ENCODE peak calls at places on chromosomes 3 and 15, in nine cellular contexts. One of them, this sample, is unnamed.

GRCh38 chr3:184040010-184040409 is 8.5 kb downstream of the HTR3D start:
- DNase-seq in hepatocyte: peak; percentile 25
- DNase-seq in nephron progenitor cell: no peak
- DNase-seq in GM10248: no peak
- DNase-seq in AG09319: no peak
- DNase-seq in GM13976: no peak
- DNase-seq in HFFc6: peak; percentile 72
- DNase-seq in neural progenitor cell: peak; percentile 39
- DNase-seq in MM.1S: no peak
- DNase-seq in this sample: no peak

GRCh38 chr3:162770556-162770955 is 1273.9 kb downstream of the OTOL1 start:
- DNase-seq in MM.1S: no peak
- DNase-seq in GM10248: no peak
- DNase-seq in neural progenitor cell: no peak
- DNase-seq in AG09319: no peak
- DNase-seq in nephron progenitor cell: no peak
- DNase-seq in HFFc6: no peak
- DNase-seq in hepatocyte: no peak
- DNase-seq in GM13976: no peak
- DNase-seq in this sample: no peak

GRCh38 chr15:33985287-33985686 is 17.0 kb downstream of the CHRM5 start:
- DNase-seq in AG09319: peak; percentile 19
- DNase-seq in MM.1S: no peak
- DNase-seq in GM10248: no peak
- DNase-seq in hepatocyte: peak; percentile 22
- DNase-seq in neural progenitor cell: peak; percentile 47
- DNase-seq in nephron progenitor cell: no peak
- DNase-seq in GM13976: no peak
- DNase-seq in HFFc6: peak; percentile 67
- DNase-seq in this sample: no peak

GRCh38 chr3:13491206-13491974 is 11.3 kb downstream of the HDAC11 start:
- DNase-seq in GM10248: no peak
- DNase-seq in AG09319: no peak
- DNase-seq in hepatocyte: no peak
- DNase-seq in HFFc6: no peak
- DNase-seq in neural progenitor cell: no peak
- DNase-seq in GM13976: no peak
- DNase-seq in nephron progenitor cell: no peak
- DNase-seq in MM.1S: no peak
- DNase-seq in this sample: no peak

GRCh38 chr3:100776097-100776729 is 66.9 kb downstream of the TFG start:
- DNase-seq in HFFc6: no peak
- DNase-seq in neural progenitor cell: no peak
- DNase-seq in AG09319: no peak
- DNase-seq in GM10248: no peak
- DNase-seq in hepatocyte: no peak
- DNase-seq in GM13976: no peak
- DNase-seq in nephron progenitor cell: no peak
- DNase-seq in MM.1S: no peak
- DNase-seq in this sample: no peak

GRCh38 chr3:39388741-39389248 is 5.6 kb downstream of the SLC25A38 start:
- DNase-seq in GM13976: peak; percentile 74
- DNase-seq in hepatocyte: no peak
- DNase-seq in nephron progenitor cell: no peak
- DNase-seq in GM10248: peak; percentile 73
- DNase-seq in neural progenitor cell: no peak
- DNase-seq in AG09319: no peak
- DNase-seq in HFFc6: no peak
- DNase-seq in MM.1S: peak; percentile 88
- DNase-seq in this sample: no peak

GRCh38 chr3:169430687-169431404 is 232.7 kb downstream of the MECOM start:
- DNase-seq in AG09319: no peak
- DNase-seq in hepatocyte: peak; percentile 11
- DNase-seq in GM13976: no peak
- DNase-seq in GM10248: no peak
- DNase-seq in MM.1S: peak; percentile 72
- DNase-seq in nephron progenitor cell: peak; percentile 4
- DNase-seq in neural progenitor cell: no peak
- DNase-seq in HFFc6: no peak
- DNase-seq in this sample: no peak

GRCh38 chr15:47466357-47466756 is 250.9 kb upstream of the SEMA6D start:
- DNase-seq in neural progenitor cell: no peak
- DNase-seq in hepatocyte: no peak
- DNase-seq in nephron progenitor cell: no peak
- DNase-seq in HFFc6: peak; percentile 72
- DNase-seq in GM10248: no peak
- DNase-seq in GM13976: no peak
- DNase-seq in MM.1S: no peak
- DNase-seq in AG09319: no peak
- DNase-seq in this sample: no peak

GRCh38 chr3:168002786-168003368 is 92.8 kb downstream of the GOLIM4 start:
- DNase-seq in MM.1S: no peak
- DNase-seq in neural progenitor cell: no peak
- DNase-seq in hepatocyte: peak; percentile 37
- DNase-seq in AG09319: no peak
- DNase-seq in nephron progenitor cell: no peak
- DNase-seq in HFFc6: peak; percentile 76
- DNase-seq in GM10248: no peak
- DNase-seq in GM13976: no peak
- DNase-seq in this sample: no peak

GRCh38 chr3:39088889-39089288 is 18.5 kb downstream of the GORASP1 start:
- DNase-seq in hepatocyte: no peak
- DNase-seq in GM13976: no peak
- DNase-seq in GM10248: no peak
- DNase-seq in MM.1S: no peak
- DNase-seq in AG09319: no peak
- DNase-seq in neural progenitor cell: no peak
- DNase-seq in nephron progenitor cell: no peak
- DNase-seq in HFFc6: no peak
- DNase-seq in this sample: no peak

GRCh38 chr15:77030042-77030927 is 35.4 kb downstream of the PSTPIP1 start:
- DNase-seq in AG09319: no peak
- DNase-seq in hepatocyte: no peak
- DNase-seq in GM10248: no peak
- DNase-seq in MM.1S: no peak
- DNase-seq in HFFc6: no peak
- DNase-seq in nephron progenitor cell: peak; percentile 59
- DNase-seq in GM13976: peak; percentile 33
- DNase-seq in neural progenitor cell: peak; percentile 65
- DNase-seq in this sample: no peak

GRCh38 chr3:9678493-9678892 is 25.1 kb upstream of the CPNE9 start:
- DNase-seq in neural progenitor cell: no peak
- DNase-seq in GM10248: no peak
- DNase-seq in HFFc6: no peak
- DNase-seq in nephron progenitor cell: no peak
- DNase-seq in GM13976: no peak
- DNase-seq in hepatocyte: no peak
- DNase-seq in AG09319: no peak
- DNase-seq in MM.1S: no peak
- DNase-seq in this sample: no peak

GRCh38 chr15:36912311-36912712 is 188.0 kb downstream of the MEIS2 start:
- DNase-seq in GM13976: no peak
- DNase-seq in HFFc6: no peak
- DNase-seq in hepatocyte: no peak
- DNase-seq in AG09319: no peak
- DNase-seq in neural progenitor cell: no peak
- DNase-seq in nephron progenitor cell: no peak
- DNase-seq in MM.1S: no peak
- DNase-seq in GM10248: no peak
- DNase-seq in this sample: no peak

GRCh38 chr15:41504751-41505492 is 8.7 kb downstream of the LTK start:
- DNase-seq in AG09319: no peak
- DNase-seq in neural progenitor cell: no peak
- DNase-seq in GM13976: no peak
- DNase-seq in HFFc6: no peak
- DNase-seq in MM.1S: no peak
- DNase-seq in hepatocyte: no peak
- DNase-seq in nephron progenitor cell: no peak
- DNase-seq in GM10248: no peak
- DNase-seq in this sample: no peak

GRCh38 chr15:79212589-79213139 is 69.9 kb upstream of the ANKRD34C start:
- DNase-seq in GM13976: no peak
- DNase-seq in MM.1S: no peak
- DNase-seq in nephron progenitor cell: no peak
- DNase-seq in hepatocyte: no peak
- DNase-seq in neural progenitor cell: peak; percentile 83
- DNase-seq in HFFc6: no peak
- DNase-seq in GM10248: no peak
- DNase-seq in AG09319: no peak
- DNase-seq in this sample: no peak

GRCh38 chr15:29821416-29822099 is 710 bp downstream of the TJP1 start:
- DNase-seq in AG09319: peak; percentile 44
- DNase-seq in MM.1S: peak; percentile 84
- DNase-seq in GM13976: peak; percentile 45
- DNase-seq in HFFc6: peak; percentile 81
- DNase-seq in neural progenitor cell: peak; percentile 87
- DNase-seq in hepatocyte: peak; percentile 92
- DNase-seq in nephron progenitor cell: peak; percentile 75
- DNase-seq in GM10248: peak; percentile 34
- DNase-seq in this sample: peak; percentile 70
- TF ChIP-seq CTCF in AG09319: peak; percentile 33
- TF ChIP-seq CTCF in MM.1S: peak; percentile 22
- TF ChIP-seq CTCF in GM13976: no peak
- TF ChIP-seq CTCF in HFFc6: peak; percentile 57
- TF ChIP-seq CTCF in neural progenitor cell: no peak
- TF ChIP-seq CTCF in hepatocyte: peak; percentile 28
- TF ChIP-seq CTCF in nephron progenitor cell: no peak
- TF ChIP-seq CTCF in GM10248: no peak
- TF ChIP-seq CTCF in this sample: no peak

GRCh38 chr3:119388577-119388976 is 74.8 kb downstream of the TMEM39A start:
- DNase-seq in AG09319: no peak
- DNase-seq in nephron progenitor cell: no peak
- DNase-seq in GM10248: no peak
- DNase-seq in neural progenitor cell: no peak
- DNase-seq in GM13976: no peak
- DNase-seq in HFFc6: no peak
- DNase-seq in MM.1S: no peak
- DNase-seq in hepatocyte: no peak
- DNase-seq in this sample: no peak
- TF ChIP-seq CTCF in AG09319: peak; percentile 18
- TF ChIP-seq CTCF in nephron progenitor cell: no peak
- TF ChIP-seq CTCF in GM10248: no peak
- TF ChIP-seq CTCF in neural progenitor cell: peak; percentile 9
- TF ChIP-seq CTCF in GM13976: no peak
- TF ChIP-seq CTCF in HFFc6: peak; percentile 26
- TF ChIP-seq CTCF in MM.1S: no peak
- TF ChIP-seq CTCF in hepatocyte: peak; percentile 27
- TF ChIP-seq CTCF in this sample: no peak

GRCh38 chr3:30768703-30769550 is 125.5 kb downstream of the GADL1 start:
- DNase-seq in MM.1S: peak; percentile 56
- DNase-seq in hepatocyte: peak; percentile 84
- DNase-seq in AG09319: peak; percentile 8
- DNase-seq in neural progenitor cell: peak; percentile 81
- DNase-seq in nephron progenitor cell: peak; percentile 83
- DNase-seq in GM13976: peak; percentile 37
- DNase-seq in GM10248: peak; percentile 35
- DNase-seq in HFFc6: peak; percentile 44
- DNase-seq in this sample: peak; percentile 49
- TF ChIP-seq CTCF in MM.1S: peak; percentile 83
- TF ChIP-seq CTCF in hepatocyte: peak; percentile 85
- TF ChIP-seq CTCF in AG09319: peak; percentile 79
- TF ChIP-seq CTCF in neural progenitor cell: peak; percentile 93
- TF ChIP-seq CTCF in nephron progenitor cell: peak; percentile 76
- TF ChIP-seq CTCF in GM13976: peak; percentile 61
- TF ChIP-seq CTCF in GM10248: peak; percentile 80
- TF ChIP-seq CTCF in HFFc6: peak; percentile 94
- TF ChIP-seq CTCF in this sample: peak; percentile 79

GRCh38 chr15:65791335-65792129 is 561 bp downstream of the DENND4A start:
- DNase-seq in HFFc6: peak; percentile 9
- DNase-seq in MM.1S: no peak
- DNase-seq in neural progenitor cell: peak; percentile 81
- DNase-seq in GM13976: no peak
- DNase-seq in AG09319: no peak
- DNase-seq in hepatocyte: peak; percentile 72
- DNase-seq in GM10248: no peak
- DNase-seq in nephron progenitor cell: peak; percentile 63
- DNase-seq in this sample: peak; percentile 67
- TF ChIP-seq CTCF in HFFc6: no peak
- TF ChIP-seq CTCF in MM.1S: no peak
- TF ChIP-seq CTCF in neural progenitor cell: no peak
- TF ChIP-seq CTCF in GM13976: no peak
- TF ChIP-seq CTCF in AG09319: no peak
- TF ChIP-seq CTCF in hepatocyte: no peak
- TF ChIP-seq CTCF in GM10248: no peak
- TF ChIP-seq CTCF in nephron progenitor cell: no peak
- TF ChIP-seq CTCF in this sample: no peak

DNA sequence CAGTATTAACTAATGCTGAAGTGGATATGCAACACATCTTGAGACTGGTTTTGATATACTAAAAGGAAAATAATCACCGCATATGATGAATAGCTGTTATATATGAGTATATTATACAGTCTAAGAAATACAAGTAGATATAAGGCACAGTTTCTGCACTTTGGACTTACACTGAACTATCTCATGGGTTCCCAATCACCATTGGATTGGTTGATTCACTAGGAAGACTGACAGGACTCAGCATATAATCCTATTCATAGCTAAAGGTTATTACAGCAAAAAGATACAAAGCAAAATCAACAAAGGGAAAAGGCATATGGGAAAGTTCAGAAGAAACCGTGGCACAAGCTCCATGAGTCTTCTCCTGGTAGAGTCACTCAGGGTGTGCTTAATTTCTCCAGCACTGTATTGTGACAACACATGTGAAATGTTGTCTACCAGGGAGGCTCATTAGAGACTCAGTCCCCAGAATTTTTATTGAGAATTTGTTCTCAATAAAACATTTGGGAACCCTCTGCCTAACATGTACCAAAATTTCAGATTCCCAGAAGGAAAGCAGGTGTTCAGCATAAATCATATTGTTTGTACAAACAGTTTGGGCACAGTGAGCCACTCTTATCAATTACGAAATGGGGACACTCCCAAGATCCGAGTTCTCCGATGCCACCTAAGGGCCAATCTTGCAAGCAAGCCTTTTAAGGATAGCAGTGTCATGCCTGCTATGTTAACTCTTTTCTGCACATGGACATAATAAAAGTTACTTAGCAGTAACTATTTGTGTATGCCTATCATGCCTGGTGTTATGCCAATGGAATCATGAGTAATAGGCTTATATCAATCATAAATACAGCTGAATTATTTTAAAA is 26.8 kb downstream of the CMC1 start:
- DNase-seq in MM.1S: no peak
- DNase-seq in neural progenitor cell: no peak
- DNase-seq in AG09319: no peak
- DNase-seq in nephron progenitor cell: no peak
- DNase-seq in GM13976: no peak
- DNase-seq in hepatocyte: no peak
- DNase-seq in HFFc6: peak; percentile 1
- DNase-seq in GM10248: no peak
- DNase-seq in this sample: no peak
- TF ChIP-seq CTCF in MM.1S: no peak
- TF ChIP-seq CTCF in neural progenitor cell: no peak
- TF ChIP-seq CTCF in AG09319: no peak
- TF ChIP-seq CTCF in nephron progenitor cell: no peak
- TF ChIP-seq CTCF in GM13976: no peak
- TF ChIP-seq CTCF in hepatocyte: no peak
- TF ChIP-seq CTCF in HFFc6: no peak
- TF ChIP-seq CTCF in GM10248: no peak
- TF ChIP-seq CTCF in this sample: no peak

DNA sequence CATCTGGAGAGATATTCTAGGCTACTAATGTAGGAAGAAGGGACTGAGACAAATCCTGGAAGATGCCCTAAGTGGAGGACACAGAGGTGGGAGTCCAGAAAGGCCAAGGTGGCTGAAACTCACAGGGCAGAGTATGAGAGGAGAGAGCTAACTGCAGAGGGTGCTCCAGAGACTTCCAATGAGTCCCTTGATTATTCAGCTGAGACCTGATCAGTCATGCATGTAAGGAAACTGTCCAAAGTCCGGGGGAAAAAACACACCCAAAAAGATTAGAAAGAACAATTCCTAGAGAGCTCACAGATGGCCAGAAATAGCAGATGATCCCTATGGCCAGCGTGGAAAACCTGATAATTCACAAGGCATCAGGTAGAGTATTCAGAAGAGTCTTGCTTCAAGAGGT is 18.7 kb upstream of the FOXP1 start:
- DNase-seq in AG09319: no peak
- DNase-seq in GM10248: no peak
- DNase-seq in GM13976: no peak
- DNase-seq in MM.1S: no peak
- DNase-seq in hepatocyte: peak; percentile 19
- DNase-seq in nephron progenitor cell: no peak
- DNase-seq in neural progenitor cell: no peak
- DNase-seq in HFFc6: no peak
- DNase-seq in this sample: no peak
- TF ChIP-seq CTCF in AG09319: no peak
- TF ChIP-seq CTCF in GM10248: no peak
- TF ChIP-seq CTCF in GM13976: no peak
- TF ChIP-seq CTCF in MM.1S: no peak
- TF ChIP-seq CTCF in hepatocyte: peak; percentile 3
- TF ChIP-seq CTCF in nephron progenitor cell: no peak
- TF ChIP-seq CTCF in neural progenitor cell: no peak
- TF ChIP-seq CTCF in HFFc6: no peak
- TF ChIP-seq CTCF in this sample: no peak

This sample was measured in breast epithelium.